ENCODE peak calls at places on chromosomes 12 and 14, in nine cellular contexts. S is gastrocnemius medialis, E is right atrium auricular region, T is A549, N is astrocyte of the cerebellum, J is GM23338, I is body of pancreas, H is neural progenitor cell, G is prostate gland. U is an unnamed sample.

GRCh38 chr12:109763201-109763841 is 49.7 kb downstream of the FAM222A start:
- DNase-seq in T (no peak), N (no peak), E (no peak), J (no peak), S (no peak), H (no peak), G (no peak), I (peak), U (peak)

GRCh38 chr12:13695781-13696180 is 285.6 kb downstream of the GRIN2B start:
- DNase-seq in T (no peak), E (no peak), I (no peak), S (no peak), G (no peak), H (no peak), N (no peak), J (no peak), U (no peak)

GRCh38 chr14:66295386-66295785 is 190.8 kb upstream of the CCDC196 start:
- DNase-seq in T (no peak), I (no peak), S (no peak), G (no peak), H (no peak), N (no peak), E (no peak), J (no peak), U (no peak)

GRCh38 chr14:94827711-94828505 is 58.0 kb upstream of the GSC start:
- DNase-seq in I (no peak), N (no peak), J (no peak), T (no peak), S (peak), H (no peak), G (peak), E (no peak), U (no peak)

GRCh38 chr12:53631721-53632120 is 5.5 kb upstream of the ATF7 start:
- DNase-seq in I (no peak), H (no peak), E (no peak), J (no peak), N (no peak), S (no peak), T (no peak), G (no peak), U (no peak)

GRCh38 chr12:484096-484495 is 24.4 kb downstream of the B4GALNT3 start:
- DNase-seq in J (no peak), I (no peak), H (no peak), N (no peak), S (no peak), E (no peak), T (no peak), G (no peak), U (no peak)

GRCh38 chr14:22648506-22648905 is 4.4 kb upstream of the OR6J1 start:
- DNase-seq in I (no peak), N (no peak), G (no peak), T (no peak), H (no peak), E (no peak), J (no peak), S (no peak), U (no peak)

GRCh38 chr14:93239869-93240677 is 33.0 kb downstream of the UBR7 start:
- DNase-seq in G (no peak), T (peak), J (no peak), E (no peak), H (no peak), N (peak), I (no peak), S (no peak), U (peak)

GRCh38 chr14:62691613-62692489 is 353.4 kb downstream of the KCNH5 start:
- DNase-seq in H (no peak), N (peak), E (no peak), S (no peak), T (peak), I (peak), G (peak), J (no peak), U (peak)

GRCh38 chr12:49730568-49731101 is 10.7 kb upstream of the TMBIM6 start:
- DNase-seq in T (no peak), I (no peak), E (no peak), S (no peak), J (no peak), G (no peak), H (no peak), N (no peak), U (no peak)

GRCh38 chr14:51039285-51039684 is 55.6 kb downstream of the TRIM9 start:
- DNase-seq in S (no peak), N (no peak), J (no peak), G (no peak), H (no peak), I (no peak), E (no peak), T (no peak), U (no peak)

GRCh38 chr14:83826838-83827237 is 1703.1 kb upstream of the FLRT2 start:
- DNase-seq in I (no peak), S (no peak), N (no peak), E (no peak), H (no peak), G (no peak), T (no peak), J (peak), U (no peak)

GRCh38 chr12:109860961-109861360 is 19.4 kb downstream of the GLTP start:
- DNase-seq in S (no peak), T (no peak), I (no peak), J (no peak), G (no peak), N (no peak), E (no peak), H (no peak), U (no peak)

GRCh38 chr12:16583991-16584745 is 21.8 kb downstream of the LMO3 start:
- DNase-seq in H (no peak), G (no peak), I (no peak), J (no peak), N (no peak), E (no peak), S (no peak), T (no peak), U (no peak)

GRCh38 chr14:65560340-65561027 is 148.0 kb downstream of the FUT8 start:
- DNase-seq in N (peak), E (no peak), T (no peak), H (no peak), G (no peak), S (no peak), I (no peak), J (no peak), U (no peak)

GRCh38 chr14:59248170-59248569 is 59.7 kb downstream of the DAAM1 start:
- DNase-seq in T (no peak), I (no peak), S (no peak), E (no peak), N (no peak), J (no peak), H (peak), G (no peak), U (no peak)

GRCh38 chr14:89491701-89492381 is 74.8 kb upstream of the FOXN3 start:
- DNase-seq in S (no peak), H (no peak), E (no peak), N (peak), G (no peak), I (no peak), T (no peak), J (no peak), U (no peak)

GRCh38 chr12:14216405-14217294 is 148.8 kb upstream of the ATF7IP start:
- DNase-seq in I (no peak), H (no peak), N (no peak), T (no peak), J (no peak), E (no peak), S (no peak), G (no peak), U (no peak)

GRCh38 chr12:53210843-53211242 is 3.8 kb upstream of the ITGB7 start:
- DNase-seq in T (no peak), S (no peak), E (no peak), H (no peak), I (no peak), J (no peak), N (no peak), G (no peak), U (no peak)

GRCh38 chr14:74667758-74668157 is 45.1 kb downstream of the AREL1 start:
- DNase-seq in N (no peak), G (no peak), E (no peak), J (no peak), I (no peak), S (no peak), T (no peak), H (no peak), U (no peak)

GRCh38 chr14:90445011-90445410 is 48.2 kb downstream of the CALM1 start:
- DNase-seq in N (no peak), S (no peak), T (no peak), J (peak), I (no peak), H (no peak), G (no peak), E (no peak), U (no peak)

DNA sequence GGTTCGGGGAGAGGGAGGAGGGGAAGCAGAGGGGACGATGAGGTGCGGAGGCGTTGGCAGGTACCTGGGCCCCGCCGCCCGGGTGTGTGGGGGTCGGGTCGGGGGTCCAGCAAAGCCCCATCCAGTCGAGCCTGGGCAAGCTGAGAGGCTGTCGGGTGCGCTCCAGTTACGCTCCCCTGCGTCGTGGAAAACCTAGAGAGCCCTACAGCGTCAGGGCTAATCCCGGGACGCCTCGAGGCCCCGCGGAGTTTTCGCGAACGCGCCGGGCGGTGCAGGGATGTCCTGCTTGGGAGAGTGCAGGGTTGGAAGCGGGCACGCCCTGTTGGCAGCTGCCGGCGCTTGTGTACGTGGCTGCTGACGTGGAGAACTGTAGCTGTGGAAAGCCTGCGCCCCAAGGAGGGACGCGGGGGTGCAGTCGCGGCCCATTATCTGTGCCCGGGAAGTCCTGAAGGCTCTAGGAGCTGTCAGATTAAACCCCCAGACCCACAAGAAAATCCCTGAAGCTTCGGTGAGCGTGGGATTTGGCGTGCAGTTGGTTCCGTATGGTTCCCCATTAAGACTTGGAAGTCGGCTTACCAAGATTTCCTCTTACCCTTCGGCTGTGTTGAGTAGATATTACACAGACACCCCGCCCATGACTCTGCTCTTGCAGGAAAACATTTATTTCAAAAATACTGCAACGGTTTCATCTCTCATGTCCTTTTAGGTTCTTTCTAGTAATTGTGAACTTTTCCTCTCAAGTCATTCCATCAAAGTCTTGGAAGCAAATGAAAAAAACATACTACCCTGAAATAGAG is 11.3 kb upstream of the SLC38A2 start:
- DNase-seq in J (peak), S (peak), H (no peak), N (peak), I (peak), E (peak), T (no peak), G (peak), U (no peak)
- TF ChIP-seq CTCF in J (no peak), S (peak), H (no peak), N (no peak), I (no peak), E (peak), T (no peak), G (no peak), U (no peak)

DNA sequence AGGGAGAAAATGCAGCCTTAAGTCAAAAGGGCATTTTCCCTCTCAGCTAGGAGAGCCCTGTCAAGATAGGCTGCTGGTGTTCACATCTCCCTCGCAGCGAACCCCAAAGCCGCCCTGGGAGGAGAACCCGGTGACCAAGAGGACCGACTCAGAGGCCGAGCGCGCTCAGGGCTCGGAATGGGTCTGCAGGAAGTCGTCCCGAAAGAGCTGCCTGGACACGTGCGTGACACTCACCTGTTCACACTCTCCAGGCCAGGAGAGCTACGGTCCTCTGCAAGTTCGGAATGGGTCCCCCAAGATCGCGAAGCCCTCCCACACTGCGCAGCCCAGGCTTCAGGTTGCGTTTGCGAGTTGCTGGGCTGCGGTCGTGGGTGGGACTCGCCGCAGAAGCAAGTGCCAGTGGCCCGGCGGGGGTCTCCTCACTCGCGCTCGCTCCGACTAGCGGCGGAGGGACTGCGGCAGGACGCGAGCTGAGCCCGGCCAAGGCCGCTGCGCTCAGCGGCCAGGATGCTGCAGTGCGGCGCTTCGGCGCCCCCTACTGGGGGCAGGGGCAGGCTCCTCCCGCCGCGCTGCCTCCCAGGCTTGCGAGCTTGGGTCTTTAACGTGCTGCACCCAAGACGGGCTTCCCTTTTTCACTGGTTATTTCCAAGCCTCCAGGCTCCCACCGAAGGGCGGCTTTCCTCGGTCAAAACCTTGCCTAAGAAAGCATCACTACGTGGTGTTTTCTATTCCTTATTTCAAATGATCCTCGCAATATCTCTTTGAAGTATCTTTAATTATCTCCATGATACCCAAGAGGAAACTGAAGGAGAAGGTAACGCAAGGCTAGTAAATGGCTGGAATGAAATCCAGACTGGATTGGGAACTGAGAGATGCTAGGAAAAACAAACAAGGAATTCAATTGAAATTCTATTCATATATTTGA is at the start of gene RERG:
- DNase-seq in I (peak), S (peak), J (peak), N (peak), H (peak), E (peak), G (peak), T (peak), U (no peak)
- H3K4me3 ChIP-seq in I (no peak), S (peak), J (peak), N (peak), H (peak), E (peak), G (peak), T (peak), U (peak)

DNA sequence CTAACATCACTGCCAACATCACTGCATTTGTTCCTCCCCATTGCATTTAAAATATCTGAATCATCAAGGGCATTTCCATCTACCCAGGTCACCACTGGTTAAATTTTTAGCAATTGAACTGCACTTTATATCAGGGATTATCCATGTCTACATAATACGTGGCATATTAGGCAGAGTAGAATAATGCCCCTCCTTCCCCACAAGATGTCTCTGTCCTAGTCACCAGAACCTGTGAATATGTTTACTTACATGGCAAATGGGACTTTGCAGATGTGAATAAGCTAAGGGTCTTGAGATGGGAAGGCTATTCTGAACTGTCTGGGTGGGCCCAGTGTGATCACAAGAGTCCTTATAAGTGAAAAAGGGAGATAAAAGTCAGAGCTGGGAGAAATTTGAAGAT is 181.7 kb upstream of the ARID2 start:
- DNase-seq in S (no peak), J (no peak), E (no peak), I (no peak), T (no peak), G (no peak), H (no peak), N (no peak), U (no peak)
- TF ChIP-seq CTCF in S (no peak), J (peak), E (no peak), I (no peak), T (no peak), G (no peak), H (no peak), N (peak), U (no peak)

GRCh38 chr14:91946313-91947195 is 940 bp downstream of the FBLN5 start:
- DNase-seq in N (no peak), S (no peak), I (no peak), T (no peak), G (no peak), J (no peak), H (no peak), E (peak), U (no peak)
- H3K4me3 ChIP-seq in N (peak), S (peak), I (peak), T (peak), G (peak), J (peak), H (peak), E (peak), U (peak)